ENCODE peak calls at places on chromosomes 16 and 17, in four cellular contexts. G is HepG2, F is GM12878, Z is H1. S is an unnamed sample.

GRCh38 chr17:81556863-81557262 is 4.7 kb upstream of the FAAP100 start:
- DNase-seq in F (no peak), G (no peak), Z (no peak), S (no peak)

GRCh38 chr16:78925071-78925714 is 675.3 kb downstream of the MAF start:
- DNase-seq in Z (peak), G (peak), F (no peak), S (peak)

GRCh38 chr17:42291136-42291535 is 2.8 kb downstream of the STAT5A start:
- DNase-seq in G (no peak), F (no peak), Z (no peak), S (no peak)

GRCh38 chr17:74513987-74514631 is 17.2 kb downstream of the CD300LB start:
- DNase-seq in F (peak), Z (peak), G (peak), S (no peak)

GRCh38 chr16:4882261-4882632 is 35.0 kb downstream of the UBN1 start:
- DNase-seq in F (no peak), G (no peak), Z (no peak), S (no peak)

GRCh38 chr17:49741009-49741691 is 22.8 kb downstream of the FAM117A start:
- DNase-seq in Z (no peak), G (no peak), F (no peak), S (no peak)

GRCh38 chr16:12901597-12902436 is at the start of gene SHISA9:
- DNase-seq in F (no peak), G (no peak), Z (peak), S (no peak)

GRCh38 chr17:81272616-81273015 is 22.5 kb downstream of the SLC38A10 start:
- DNase-seq in F (no peak), G (no peak), Z (no peak), S (no peak)

GRCh38 chr16:19294156-19294649 is 8.7 kb downstream of the CLEC19A start:
- DNase-seq in F (peak), G (no peak), Z (no peak), S (no peak)

GRCh38 chr17:9124554-9124935 is 103.2 kb downstream of the NTN1 start:
- DNase-seq in Z (no peak), G (no peak), F (no peak), S (no peak)

GRCh38 chr17:16910341-16910740 is 61.6 kb downstream of the TNFRSF13B start:
- DNase-seq in G (no peak), F (no peak), Z (peak), S (no peak)

GRCh38 chr17:44197980-44198720 is 1.5 kb downstream of the ATXN7L3 start:
- DNase-seq in F (no peak), G (no peak), Z (no peak), S (no peak)

GRCh38 chr17:69265873-69266272 is 37.2 kb upstream of the ABCA10 start:
- DNase-seq in F (no peak), G (no peak), Z (no peak), S (no peak)

GRCh38 chr17:17613708-17614114 is 22.2 kb upstream of the PEMT start:
- DNase-seq in F (no peak), G (peak), Z (peak), S (peak)

GRCh38 chr17:51059781-51060180 is 60.9 kb downstream of the SPAG9 start:
- DNase-seq in G (peak), F (no peak), Z (no peak), S (no peak)

GRCh38 chr16:22356930-22357634 is 17.3 kb downstream of the CDR2 start:
- DNase-seq in F (peak), G (no peak), Z (no peak), S (no peak)

GRCh38 chr17:17841620-17842025 is 4.8 kb upstream of the SREBF1 start:
- DNase-seq in G (peak), Z (no peak), F (no peak), S (no peak)

GRCh38 chr17:55451203-55451641 is 29.6 kb upstream of the MMD start:
- DNase-seq in F (no peak), G (no peak), Z (no peak), S (no peak)

GRCh38 chr16:80341242-80341641 is 199.6 kb upstream of the DYNLRB2 start:
- DNase-seq in F (no peak), G (peak), Z (peak), S (peak)

GRCh38 chr17:21213491-21214014 is 408 bp downstream of the TMEM11 start:
- DNase-seq in Z (no peak), G (no peak), F (no peak), S (no peak)

GRCh38 chr17:50824429-50824828 is 11.0 kb upstream of the WFIKKN2 start:
- DNase-seq in F (no peak), G (no peak), Z (no peak), S (no peak)

GRCh38 chr17:55157165-55157564 is 107.6 kb upstream of the HLF start:
- DNase-seq in Z (no peak), G (peak), F (no peak), S (no peak)

GRCh38 chr16:47925811-47926460 is 229.9 kb downstream of the ABCC12 start:
- DNase-seq in G (no peak), Z (no peak), F (no peak), S (no peak)

GRCh38 chr16:88380619-88381018 is 2.1 kb upstream of the ZNF469 start:
- DNase-seq in Z (no peak), F (no peak), G (no peak), S (no peak)

GRCh38 chr17:62653002-62653830 is 25.7 kb downstream of the MRC2 start:
- DNase-seq in Z (peak), F (peak), G (no peak), S (peak)

GRCh38 chr16:12267491-12267890 is 291.0 kb downstream of the SNX29 start:
- DNase-seq in F (no peak), Z (no peak), G (peak), S (no peak)

GRCh38 chr17:67779098-67779672 is 46.1 kb upstream of the BPTF start:
- DNase-seq in G (peak), Z (peak), F (no peak), S (no peak)

GRCh38 chr17:72421128-72422092 is 300.6 kb downstream of the SOX9 start:
- DNase-seq in G (peak), Z (no peak), F (peak), S (no peak)

GRCh38 chr17:18318771-18319450 is 3.8 kb downstream of the SMCR8 start:
- DNase-seq in Z (no peak), F (no peak), G (no peak), S (no peak)

GRCh38 chr17:8885968-8886674 is 18.6 kb upstream of the PIK3R6 start:
- DNase-seq in F (no peak), Z (no peak), G (no peak), S (no peak)

GRCh38 chr16:12881771-12882170 is 19.6 kb upstream of the SHISA9 start:
- DNase-seq in G (no peak), Z (no peak), F (no peak), S (no peak)

GRCh38 chr17:77424585-77425344 is 284.0 kb downstream of the SEC14L1 start:
- DNase-seq in F (no peak), Z (no peak), G (no peak), S (no peak)

GRCh38 chr16:80084614-80085013 is 456.2 kb upstream of the DYNLRB2 start:
- DNase-seq in F (no peak), G (peak), Z (peak), S (peak)

GRCh38 chr16:10083301-10083700 is 98.9 kb downstream of the GRIN2A start:
- DNase-seq in Z (no peak), F (no peak), G (no peak), S (no peak)

GRCh38 chr17:33375086-33375485 is 82.0 kb upstream of the ASIC2 start:
- DNase-seq in G (no peak), Z (no peak), F (no peak), S (no peak)

GRCh38 chr17:81491193-81491592 is 21.4 kb downstream of the ACTG1 start:
- DNase-seq in Z (no peak), F (no peak), G (no peak), S (no peak)

GRCh38 chr17:3043737-3044365 is 19.6 kb downstream of the OR1D5 start:
- DNase-seq in Z (peak), G (peak), F (no peak), S (peak)
- TF ChIP-seq SUZ12 in Z (no peak), G (no peak), F (no peak), S (no peak)

DNA sequence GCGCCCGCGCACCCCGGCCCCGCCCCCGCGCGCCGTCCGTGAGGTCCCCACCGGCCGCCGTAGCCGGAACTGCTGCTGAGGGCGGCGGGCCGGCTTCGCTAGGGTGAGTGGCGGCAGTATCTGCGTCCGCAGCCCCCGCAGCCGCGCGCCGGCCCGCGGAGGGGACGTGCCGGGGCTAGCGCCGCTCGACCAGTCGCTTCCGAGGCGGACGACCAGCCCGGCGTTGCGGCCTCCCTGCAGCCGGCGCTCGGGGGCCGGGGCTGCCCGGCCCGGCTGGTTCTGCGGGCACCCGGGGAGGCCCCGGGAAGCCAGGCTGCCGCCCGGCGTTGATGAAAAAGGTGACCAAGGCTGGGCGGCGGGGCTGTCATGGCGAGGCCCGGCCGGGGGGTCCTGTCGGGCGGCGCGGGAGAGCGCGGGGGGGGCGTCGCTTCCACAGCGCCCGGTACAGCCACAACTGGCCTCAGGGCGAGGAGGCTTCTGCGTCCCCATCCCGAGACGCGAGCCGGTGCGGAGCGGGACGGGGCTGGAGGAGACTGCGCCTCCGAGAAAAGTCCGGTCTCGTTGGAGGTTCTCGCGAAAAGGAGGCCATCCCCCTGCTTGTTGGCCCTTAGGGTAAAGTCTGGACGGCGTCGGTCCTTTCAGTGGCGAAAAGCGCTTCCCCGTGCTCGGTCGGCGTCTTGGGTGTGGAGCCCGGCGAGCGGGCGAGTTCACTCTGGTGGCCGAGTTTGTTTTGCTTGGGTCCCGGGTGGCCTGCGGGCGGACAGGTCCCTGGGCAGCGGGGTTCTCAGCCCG is at the start of gene CRAMP1:
- DNase-seq in G (no peak), F (no peak), Z (no peak), S (no peak)
- TF ChIP-seq YY1 in G (no peak), F (peak), Z (no peak), S (no peak)

GRCh38 chr17:61443475-61443882 is 8.7 kb upstream of the TBX4 start:
- DNase-seq in Z (peak), F (no peak), G (no peak), S (no peak)

GRCh38 chr17:61444075-61444474 is 8.1 kb upstream of the TBX4 start:
- DNase-seq in F (no peak), G (no peak), Z (peak), S (no peak)

GRCh38 chr17:61442878-61443474 is 9.2 kb upstream of the TBX4 start:
- DNase-seq in F (no peak), G (no peak), Z (peak), S (no peak)

GRCh38 chr17:61440697-61441096 is 11.5 kb upstream of the TBX4 start:
- DNase-seq in F (no peak), G (no peak), Z (no peak), S (no peak)

GRCh38 chr17:61442136-61442775 is 10.0 kb upstream of the TBX4 start:
- DNase-seq in G (no peak), Z (peak), F (no peak), S (no peak)
- TF ChIP-seq ZNF274 in G (no peak), Z (no peak), F (no peak), S (no peak)

DNA sequence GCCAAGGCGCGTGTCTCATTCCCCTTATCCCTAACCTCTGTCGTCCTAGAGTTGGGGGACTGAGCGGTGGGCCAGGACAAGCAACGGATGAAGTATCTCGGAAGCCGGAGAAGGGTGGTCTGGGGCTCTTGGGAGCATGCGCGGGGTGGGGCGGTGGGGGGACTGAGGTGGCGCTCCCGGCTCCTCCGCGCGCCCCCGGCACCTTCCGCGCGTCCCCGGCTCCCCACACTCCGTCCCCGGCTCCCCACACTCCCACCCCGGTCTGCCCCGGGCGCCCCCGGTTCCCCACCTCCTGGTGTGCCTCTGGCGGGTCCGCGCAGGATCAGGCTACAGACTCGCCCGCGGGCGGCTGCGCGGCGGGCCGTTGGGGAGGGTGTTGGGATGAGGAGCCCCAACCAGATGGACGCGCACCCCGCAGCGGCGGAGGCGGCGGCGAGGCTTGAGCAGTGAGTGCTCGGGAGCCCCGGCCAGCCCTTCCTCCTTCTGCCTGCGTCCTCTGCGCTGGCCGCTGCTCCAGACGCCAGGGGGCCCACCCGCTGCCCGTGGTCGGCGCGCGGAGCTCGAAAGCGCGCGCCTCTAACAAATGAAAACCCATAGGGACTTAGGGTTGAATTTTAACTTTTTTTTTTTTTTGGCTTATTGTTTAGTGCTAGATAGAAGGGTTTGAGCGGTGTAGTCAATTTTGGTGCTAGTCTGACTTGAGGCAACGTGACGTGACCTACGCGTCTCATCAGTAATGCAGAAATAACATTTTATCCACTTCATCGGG is 5.6 kb upstream of the CRYM start:
- DNase-seq in F (no peak), Z (peak), G (peak), S (no peak)
- TF ChIP-seq SUZ12 in F (no peak), Z (no peak), G (no peak), S (no peak)

GRCh38 chr17:1186923-1187771 is 7.4 kb upstream of the ABR start:
- DNase-seq in F (no peak), G (peak), Z (peak), S (peak)
- TF ChIP-seq YY1 in F (peak), G (peak), Z (no peak), S (no peak)

GRCh38 chr17:7259555-7259889 is 2.8 kb downstream of the CLDN7 start:
- DNase-seq in Z (no peak), G (no peak), F (no peak), S (no peak)

GRCh38 chr17:7256766-7257456 is 4.9 kb downstream of the ELP5 start:
- DNase-seq in F (no peak), G (no peak), Z (no peak), S (no peak)

GRCh38 chr17:7260151-7260550 is 2.1 kb downstream of the CLDN7 start:
- DNase-seq in Z (no peak), F (no peak), G (no peak), S (no peak)

GRCh38 chr17:7260601-7261376 is 1.5 kb downstream of the CLDN7 start:
- DNase-seq in F (no peak), G (no peak), Z (peak), S (no peak)

GRCh38 chr17:7258731-7259554 is 3.3 kb downstream of the CLDN7 start:
- DNase-seq in Z (no peak), F (no peak), G (peak), S (no peak)
- TF ChIP-seq ZNF274 in Z (no peak), F (no peak), G (peak), S (no peak)

S was measured in NT2/D1.